ENCODE peak calls at places on chromosomes 5 and 9, in five cellular contexts. One of them, this sample, is unnamed.

GRCh38 chr5:142330026-142330425 is 5.2 kb upstream of the SPRY4 start:
- DNase-seq in sigmoid colon: peak; percentile 38
- DNase-seq in breast epithelium: no peak
- DNase-seq in transverse colon: no peak
- DNase-seq in heart left ventricle: no peak
- DNase-seq in this sample: no peak

GRCh38 chr5:149915392-149916260 is 29.0 kb downstream of the PDE6A start:
- DNase-seq in sigmoid colon: no peak
- DNase-seq in breast epithelium: no peak
- DNase-seq in transverse colon: no peak
- DNase-seq in heart left ventricle: no peak
- DNase-seq in this sample: no peak

GRCh38 chr5:89011778-89012320 is 128.9 kb upstream of the MEF2C start:
- DNase-seq in sigmoid colon: no peak
- DNase-seq in breast epithelium: no peak
- DNase-seq in transverse colon: no peak
- DNase-seq in heart left ventricle: no peak
- DNase-seq in this sample: no peak

GRCh38 chr9:114405294-114406034 is 17.7 kb upstream of the AKNA start:
- DNase-seq in sigmoid colon: peak; percentile 87
- DNase-seq in breast epithelium: peak; percentile 62
- DNase-seq in transverse colon: peak; percentile 85
- DNase-seq in heart left ventricle: peak; percentile 81
- DNase-seq in this sample: peak; percentile 90

GRCh38 chr5:174317261-174317894 is 271.9 kb downstream of the NSG2 start:
- DNase-seq in sigmoid colon: peak; percentile 55
- DNase-seq in breast epithelium: peak; percentile 55
- DNase-seq in transverse colon: no peak
- DNase-seq in heart left ventricle: no peak
- DNase-seq in this sample: peak; percentile 30

GRCh38 chr5:157288405-157289163 is 22.7 kb downstream of the CYFIP2 start:
- DNase-seq in sigmoid colon: no peak
- DNase-seq in breast epithelium: no peak
- DNase-seq in transverse colon: no peak
- DNase-seq in heart left ventricle: no peak
- DNase-seq in this sample: no peak

GRCh38 chr5:172932313-172933017 is 26.8 kb upstream of the RPL26L1 start:
- DNase-seq in sigmoid colon: peak; percentile 91
- DNase-seq in breast epithelium: peak; percentile 81
- DNase-seq in transverse colon: peak; percentile 77
- DNase-seq in heart left ventricle: peak; percentile 78
- DNase-seq in this sample: peak; percentile 64

GRCh38 chr5:2912741-2913140 is 161.3 kb upstream of the IRX2 start:
- DNase-seq in sigmoid colon: no peak
- DNase-seq in breast epithelium: no peak
- DNase-seq in transverse colon: no peak
- DNase-seq in heart left ventricle: no peak
- DNase-seq in this sample: no peak

GRCh38 chr5:83921794-83922193 is 201.1 kb upstream of the HAPLN1 start:
- DNase-seq in sigmoid colon: no peak
- DNase-seq in breast epithelium: no peak
- DNase-seq in transverse colon: no peak
- DNase-seq in heart left ventricle: no peak
- DNase-seq in this sample: no peak

GRCh38 chr9:88198346-88198807 is 60.1 kb upstream of the SPATA31C2 start:
- DNase-seq in sigmoid colon: no peak
- DNase-seq in breast epithelium: no peak
- DNase-seq in transverse colon: peak; percentile 20
- DNase-seq in heart left ventricle: no peak
- DNase-seq in this sample: peak; percentile 4

GRCh38 chr9:68515304-68516017 is 25.2 kb downstream of the TMEM252 start:
- DNase-seq in sigmoid colon: no peak
- DNase-seq in breast epithelium: no peak
- DNase-seq in transverse colon: peak; percentile 58
- DNase-seq in heart left ventricle: no peak
- DNase-seq in this sample: no peak

GRCh38 chr5:132258102-132259060 is 885 bp downstream of the PDLIM4 start:
- DNase-seq in sigmoid colon: peak; percentile 85
- DNase-seq in breast epithelium: no peak
- DNase-seq in transverse colon: peak; percentile 23
- DNase-seq in heart left ventricle: peak; percentile 21
- DNase-seq in this sample: no peak

GRCh38 chr9:3006917-3007316 is 163.0 kb upstream of the PUM3 start:
- DNase-seq in sigmoid colon: no peak
- DNase-seq in breast epithelium: no peak
- DNase-seq in transverse colon: no peak
- DNase-seq in heart left ventricle: no peak
- DNase-seq in this sample: no peak

GRCh38 chr5:150615141-150615699 is 25.2 kb upstream of the SYNPO start:
- DNase-seq in sigmoid colon: no peak
- DNase-seq in breast epithelium: no peak
- DNase-seq in transverse colon: peak; percentile 41
- DNase-seq in heart left ventricle: peak; percentile 81
- DNase-seq in this sample: no peak

GRCh38 chr9:85056203-85056572 is 386.7 kb downstream of the NTRK2 start:
- DNase-seq in sigmoid colon: no peak
- DNase-seq in breast epithelium: no peak
- DNase-seq in transverse colon: no peak
- DNase-seq in heart left ventricle: no peak
- DNase-seq in this sample: no peak

GRCh38 chr9:135473972-135474543 is 5.5 kb upstream of the PPP1R26 start:
- DNase-seq in sigmoid colon: no peak
- DNase-seq in breast epithelium: no peak
- DNase-seq in transverse colon: no peak
- DNase-seq in heart left ventricle: no peak
- DNase-seq in this sample: no peak

GRCh38 chr5:32462618-32463017 is 18.1 kb upstream of the ZFR start:
- DNase-seq in sigmoid colon: no peak
- DNase-seq in breast epithelium: no peak
- DNase-seq in transverse colon: no peak
- DNase-seq in heart left ventricle: no peak
- DNase-seq in this sample: no peak

GRCh38 chr5:150208187-150209015 is 18.5 kb downstream of the SLC6A7 start:
- DNase-seq in sigmoid colon: no peak
- DNase-seq in breast epithelium: no peak
- DNase-seq in transverse colon: no peak
- DNase-seq in heart left ventricle: no peak
- DNase-seq in this sample: no peak

GRCh38 chr5:68215888-68216736 is 556 bp downstream of the PIK3R1 start:
- DNase-seq in sigmoid colon: peak; percentile 76
- DNase-seq in breast epithelium: peak; percentile 52
- DNase-seq in transverse colon: peak; percentile 71
- DNase-seq in heart left ventricle: peak; percentile 63
- DNase-seq in this sample: peak; percentile 80

GRCh38 chr5:34538026-34538672 is 118.0 kb upstream of the RAI14 start:
- DNase-seq in sigmoid colon: no peak
- DNase-seq in breast epithelium: no peak
- DNase-seq in transverse colon: no peak
- DNase-seq in heart left ventricle: no peak
- DNase-seq in this sample: no peak

GRCh38 chr9:95910023-95910706 is 34.7 kb downstream of the ERCC6L2 start:
- DNase-seq in sigmoid colon: no peak
- DNase-seq in breast epithelium: no peak
- DNase-seq in transverse colon: no peak
- DNase-seq in heart left ventricle: no peak
- DNase-seq in this sample: no peak

GRCh38 chr5:177980776-177981175 is 15.3 kb downstream of the PROP1 start:
- DNase-seq in sigmoid colon: no peak
- DNase-seq in breast epithelium: no peak
- DNase-seq in transverse colon: no peak
- DNase-seq in heart left ventricle: no peak
- DNase-seq in this sample: no peak

GRCh38 chr5:2995667-2996066 is 244.2 kb upstream of the IRX2 start:
- DNase-seq in sigmoid colon: no peak
- DNase-seq in breast epithelium: no peak
- DNase-seq in transverse colon: no peak
- DNase-seq in heart left ventricle: no peak
- DNase-seq in this sample: no peak

GRCh38 chr5:90519081-90519480 is 10.3 kb downstream of the LYSMD3 start:
- DNase-seq in sigmoid colon: no peak
- DNase-seq in breast epithelium: no peak
- DNase-seq in transverse colon: no peak
- DNase-seq in heart left ventricle: no peak
- DNase-seq in this sample: no peak

GRCh38 chr5:90518666-90519065 is 10.7 kb downstream of the LYSMD3 start:
- DNase-seq in sigmoid colon: no peak
- DNase-seq in breast epithelium: no peak
- DNase-seq in transverse colon: no peak
- DNase-seq in heart left ventricle: no peak
- DNase-seq in this sample: peak; percentile 5

GRCh38 chr5:90510438-90510837 is 18.9 kb downstream of the LYSMD3 start:
- DNase-seq in sigmoid colon: no peak
- DNase-seq in breast epithelium: no peak
- DNase-seq in transverse colon: no peak
- DNase-seq in heart left ventricle: no peak
- DNase-seq in this sample: no peak

GRCh38 chr5:90514520-90514919 is 14.9 kb downstream of the LYSMD3 start:
- DNase-seq in sigmoid colon: no peak
- DNase-seq in breast epithelium: no peak
- DNase-seq in transverse colon: no peak
- DNase-seq in heart left ventricle: no peak
- DNase-seq in this sample: no peak
- TF ChIP-seq CTCF in sigmoid colon: no peak
- TF ChIP-seq CTCF in breast epithelium: no peak
- TF ChIP-seq CTCF in transverse colon: no peak
- TF ChIP-seq CTCF in heart left ventricle: no peak
- TF ChIP-seq CTCF in this sample: no peak

GRCh38 chr9:5642170-5642569 is 13.3 kb downstream of the RIC1 start:
- DNase-seq in sigmoid colon: no peak
- DNase-seq in breast epithelium: no peak
- DNase-seq in transverse colon: no peak
- DNase-seq in heart left ventricle: no peak
- DNase-seq in this sample: no peak

GRCh38 chr9:5635390-5635789 is 6.5 kb downstream of the RIC1 start:
- DNase-seq in sigmoid colon: no peak
- DNase-seq in breast epithelium: no peak
- DNase-seq in transverse colon: no peak
- DNase-seq in heart left ventricle: no peak
- DNase-seq in this sample: no peak

GRCh38 chr9:5643005-5643624 is 14.2 kb downstream of the RIC1 start:
- DNase-seq in sigmoid colon: no peak
- DNase-seq in breast epithelium: no peak
- DNase-seq in transverse colon: no peak
- DNase-seq in heart left ventricle: no peak
- DNase-seq in this sample: no peak

GRCh38 chr9:5644522-5644921 is 15.6 kb downstream of the RIC1 start:
- DNase-seq in sigmoid colon: no peak
- DNase-seq in breast epithelium: no peak
- DNase-seq in transverse colon: no peak
- DNase-seq in heart left ventricle: no peak
- DNase-seq in this sample: no peak

DNA sequence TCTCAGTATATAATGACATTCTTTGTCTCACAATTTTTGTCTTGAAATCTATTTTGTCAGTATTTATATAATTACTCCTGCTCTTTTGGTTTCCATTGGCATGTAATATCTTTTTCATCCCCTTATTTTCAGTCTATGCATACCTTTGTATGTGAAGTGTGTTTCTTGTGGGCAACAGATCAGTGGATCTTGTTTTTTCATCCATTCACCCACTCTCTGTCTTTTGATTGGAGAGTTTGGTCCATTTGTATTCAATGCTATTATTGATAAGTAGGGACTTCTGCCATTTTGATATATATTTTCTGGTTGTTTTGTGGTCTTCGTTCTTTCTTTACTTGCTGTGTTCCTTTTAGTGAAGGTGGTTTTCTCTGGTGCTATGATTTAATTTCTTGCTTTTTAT is 10.9 kb downstream of the RIC1 start:
- DNase-seq in sigmoid colon: no peak
- DNase-seq in breast epithelium: no peak
- DNase-seq in transverse colon: no peak
- DNase-seq in heart left ventricle: no peak
- DNase-seq in this sample: no peak
- H3K4me3 ChIP-seq in sigmoid colon: no peak overlapping the region
- H3K4me3 ChIP-seq in breast epithelium: no peak overlapping the region
- H3K4me3 ChIP-seq in transverse colon: no peak overlapping the region
- H3K4me3 ChIP-seq in heart left ventricle: no peak overlapping the region
- H3K4me3 ChIP-seq in this sample: no peak overlapping the region

GRCh38 chr9:126301985-126302603 is 24.5 kb upstream of the MVB12B start:
- DNase-seq in sigmoid colon: no peak
- DNase-seq in breast epithelium: no peak
- DNase-seq in transverse colon: peak; percentile 70
- DNase-seq in heart left ventricle: peak; percentile 59
- DNase-seq in this sample: peak; percentile 44
- TF ChIP-seq CTCF in sigmoid colon: peak; percentile 62
- TF ChIP-seq CTCF in breast epithelium: peak; percentile 77
- TF ChIP-seq CTCF in transverse colon: peak; percentile 66
- TF ChIP-seq CTCF in heart left ventricle: peak; percentile 64
- TF ChIP-seq CTCF in this sample: peak; percentile 78

GRCh38 chr5:140883373-140883772 is 1.4 kb downstream of the PCDHA13 start:
- DNase-seq in sigmoid colon: no peak
- DNase-seq in breast epithelium: no peak
- DNase-seq in transverse colon: no peak
- DNase-seq in heart left ventricle: no peak
- DNase-seq in this sample: no peak

GRCh38 chr5:140883927-140884697 is 2.2 kb downstream of the PCDHA13 start:
- DNase-seq in sigmoid colon: no peak
- DNase-seq in breast epithelium: no peak
- DNase-seq in transverse colon: no peak
- DNase-seq in heart left ventricle: no peak
- DNase-seq in this sample: no peak

GRCh38 chr5:140881889-140882590 is at the start of gene PCDHA13:
- DNase-seq in sigmoid colon: no peak
- DNase-seq in breast epithelium: no peak
- DNase-seq in transverse colon: no peak
- DNase-seq in heart left ventricle: no peak
- DNase-seq in this sample: no peak

GRCh38 chr5:140877262-140877581 is 2.1 kb downstream of the PCDHA12 start:
- DNase-seq in sigmoid colon: no peak
- DNase-seq in breast epithelium: no peak
- DNase-seq in transverse colon: no peak
- DNase-seq in heart left ventricle: no peak
- DNase-seq in this sample: no peak

GRCh38 chr5:140882591-140882899 is 621 bp downstream of the PCDHA13 start:
- DNase-seq in sigmoid colon: no peak
- DNase-seq in breast epithelium: no peak
- DNase-seq in transverse colon: no peak
- DNase-seq in heart left ventricle: no peak
- DNase-seq in this sample: no peak
- H3K4me3 ChIP-seq in sigmoid colon: peak overlapping the region; percentile 22
- H3K4me3 ChIP-seq in breast epithelium: peak overlapping the region; percentile 32
- H3K4me3 ChIP-seq in transverse colon: no peak overlapping the region
- H3K4me3 ChIP-seq in heart left ventricle: no peak overlapping the region
- H3K4me3 ChIP-seq in this sample: no peak overlapping the region

DNA sequence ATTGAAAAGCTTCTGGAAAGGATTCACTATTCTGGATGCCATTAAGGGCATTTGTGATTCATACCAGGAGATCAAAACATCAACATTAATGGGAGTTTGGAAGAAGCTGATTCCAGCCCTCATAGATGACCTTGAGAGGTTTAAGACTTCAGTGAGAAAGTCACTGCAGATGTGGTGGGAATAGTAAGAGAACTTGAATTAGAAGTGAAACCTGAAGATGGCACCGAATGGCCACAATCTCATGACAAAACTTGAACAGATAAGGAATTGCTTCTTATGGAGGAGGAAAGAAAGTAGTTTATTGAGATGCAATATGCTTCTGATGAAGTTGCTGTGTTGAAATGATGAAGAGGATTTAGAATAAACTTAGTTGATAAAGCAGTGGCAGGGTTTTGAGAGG is 254.6 kb upstream of the SLC24A2 start:
- DNase-seq in sigmoid colon: no peak
- DNase-seq in breast epithelium: no peak
- DNase-seq in transverse colon: no peak
- DNase-seq in heart left ventricle: no peak
- DNase-seq in this sample: no peak
- TF ChIP-seq CTCF in sigmoid colon: no peak
- TF ChIP-seq CTCF in breast epithelium: no peak
- TF ChIP-seq CTCF in transverse colon: no peak
- TF ChIP-seq CTCF in heart left ventricle: no peak
- TF ChIP-seq CTCF in this sample: no peak

This sample was measured in OCI-LY7.